ENCODE peak calls at places on chromosome 19, in seven cellular contexts. F is activated naive CD4-positive, alpha-beta T cell treated with anti-CD3 and anti-CD28 coated beads for 36 hours; H is activated CD4-positive, alpha-beta T cell treated with anti-CD3 and anti-CD28 coated beads, Interleukin-2, amount 50 U/mL, for 1 hour; X is astrocyte of the spinal cord; M is anterior cingulate cortex; J is A549; R is amygdala. Q is an unnamed sample.

GRCh38 chr19:46944918-46945628 is 74.6 kb upstream of the NPAS1 start:
- DNase-seq in F (no peak), H (no peak), X (peak), M (peak), J (no peak), R (peak), Q (peak)

GRCh38 chr19:29285878-29286277 is 72.9 kb upstream of the UQCRFS1 start:
- DNase-seq in F (peak), H (no peak), X (no peak), M (peak), J (no peak), R (no peak), Q (no peak)

GRCh38 chr19:887072-887471 is 5.9 kb downstream of the MED16 start:
- DNase-seq in F (no peak), H (no peak), X (peak), M (no peak), J (no peak), R (no peak), Q (peak)

GRCh38 chr19:40154121-40154680 is 37.0 kb upstream of the MAP3K10 start:
- DNase-seq in F (no peak), H (no peak), X (no peak), M (no peak), J (no peak), R (no peak), Q (no peak)

GRCh38 chr19:12623361-12624031 is 12.8 kb downstream of the ZNF791 start:
- DNase-seq in F (no peak), H (no peak), X (no peak), M (no peak), J (no peak), R (no peak), Q (no peak)

GRCh38 chr19:43713208-43713607 is 2.7 kb upstream of the IRGC start:
- DNase-seq in F (no peak), H (no peak), X (no peak), M (no peak), J (no peak), R (no peak), Q (no peak)

GRCh38 chr19:38049105-38049649 is 142.2 kb downstream of the SIPA1L3 start:
- DNase-seq in F (peak), H (peak), X (peak), M (no peak), J (no peak), R (no peak), Q (peak)

GRCh38 chr19:2034729-2035589 is 16.1 kb downstream of the MKNK2 start:
- DNase-seq in F (peak), H (peak), X (no peak), M (no peak), J (no peak), R (no peak), Q (peak)

GRCh38 chr19:33501957-33502356 is 19.6 kb downstream of the PEPD start:
- DNase-seq in F (no peak), H (no peak), X (no peak), M (no peak), J (no peak), R (no peak), Q (no peak)

GRCh38 chr19:4543444-4543843 is 3.6 kb upstream of the LRG1 start:
- DNase-seq in F (no peak), H (no peak), X (no peak), M (no peak), J (no peak), R (no peak), Q (no peak)

GRCh38 chr19:42420055-42420544 is 7.1 kb downstream of the LIPE start:
- DNase-seq in F (peak), H (peak), X (no peak), M (no peak), J (peak), R (no peak), Q (peak)

GRCh38 chr19:54153731-54154326 is 5.7 kb downstream of the LENG1 start:
- DNase-seq in F (no peak), H (no peak), X (no peak), M (no peak), J (no peak), R (no peak), Q (peak)

GRCh38 chr19:31781542-31781941 is 432.3 kb upstream of the TSHZ3 start:
- DNase-seq in F (no peak), H (no peak), X (no peak), M (no peak), J (no peak), R (no peak), Q (no peak)

GRCh38 chr19:42512130-42512636 is 16.1 kb downstream of the CEACAM1 start:
- DNase-seq in F (no peak), H (no peak), X (no peak), M (no peak), J (no peak), R (no peak), Q (no peak)

GRCh38 chr19:19477705-19478383 is 37.5 kb downstream of the TSSK6 start:
- DNase-seq in F (no peak), H (no peak), X (no peak), M (no peak), J (no peak), R (no peak), Q (no peak)

GRCh38 chr19:5850743-5851293 is 431 bp downstream of the FUT3 start:
- DNase-seq in F (no peak), H (no peak), X (peak), M (no peak), J (no peak), R (no peak), Q (peak)

GRCh38 chr19:6459356-6460098 is at the start of gene SLC25A23:
- DNase-seq in F (peak), H (peak), X (peak), M (peak), J (peak), R (peak), Q (peak)

GRCh38 chr19:14718522-14719113 is 28.8 kb downstream of the ZNF333 start:
- DNase-seq in F (no peak), H (no peak), X (peak), M (no peak), J (no peak), R (no peak), Q (peak)

GRCh38 chr19:41927810-41928192 is 448 bp downstream of the ERFL start:
- DNase-seq in F (peak), H (no peak), X (no peak), M (no peak), J (no peak), R (no peak), Q (no peak)

GRCh38 chr19:45508931-45509691 is 1.8 kb downstream of the VASP start:
- DNase-seq in F (peak), H (no peak), X (peak), M (peak), J (peak), R (no peak), Q (peak)

GRCh38 chr19:47779524-47780214 is 1.2 kb downstream of the SELENOW start:
- DNase-seq in F (no peak), H (no peak), X (no peak), M (peak), J (no peak), R (no peak), Q (no peak)

GRCh38 chr19:49890349-49891311 is 6.1 kb downstream of the IL4I1 start:
- DNase-seq in F (peak), H (peak), X (no peak), M (no peak), J (peak), R (no peak), Q (no peak)

GRCh38 chr19:17687857-17688784 is at the start of gene UNC13A:
- DNase-seq in F (peak), H (peak), X (peak), M (peak), J (peak), R (no peak), Q (peak)